ENCODE peak calls at places on chromosomes 1 and 21, in nine cellular contexts. U, C, Z, N, H, Q, D, K and T are unnamed samples.

GRCh38 chr1:15616704-15617172 is 520 bp upstream of the DDI2 start:
- DNase-seq in Z (no peak), K (no peak), H (no peak), Q (peak), D (peak), N (no peak), U (no peak), C (peak), T (no peak)

GRCh38 chr1:100219879-100220278 is 29.8 kb downstream of the DBT start:
- DNase-seq in D (no peak), Q (no peak), K (peak), H (no peak), U (peak), N (no peak), Z (no peak), C (peak), T (no peak)

GRCh38 chr1:231940116-231940515 is 313.5 kb downstream of the DISC1 start:
- DNase-seq in D (no peak), C (no peak), U (no peak), H (no peak), K (no peak), Q (no peak), N (no peak), Z (no peak), T (no peak)

GRCh38 chr1:16905112-16905855 is 9.5 kb downstream of the RNU1-2 start:
- DNase-seq in Q (peak), H (no peak), D (peak), Z (peak), U (peak), N (peak), K (peak), C (peak), T (no peak)

GRCh38 chr1:231557411-231557810 is 28.9 kb downstream of the TSNAX start:
- DNase-seq in C (no peak), D (no peak), K (no peak), U (no peak), Z (no peak), Q (peak), H (no peak), N (no peak), T (no peak)

GRCh38 chr1:37867784-37868183 is 8.4 kb upstream of the MTF1 start:
- DNase-seq in C (no peak), H (no peak), Z (no peak), K (no peak), Q (no peak), U (no peak), N (no peak), D (no peak), T (no peak)

GRCh38 chr1:26788836-26789611 is 1.3 kb downstream of the PIGV start:
- DNase-seq in Z (peak), D (peak), Q (peak), N (no peak), K (peak), H (peak), U (peak), C (peak), T (no peak)

GRCh38 chr1:53525595-53525994 is 66.4 kb downstream of the DMRTB1 start:
- DNase-seq in H (no peak), C (no peak), N (no peak), U (no peak), Q (no peak), K (no peak), Z (peak), D (peak), T (no peak)

GRCh38 chr21:43294194-43294902 is 125.5 kb downstream of the CRYAA start:
- DNase-seq in U (no peak), Z (no peak), C (no peak), K (no peak), Q (no peak), D (no peak), H (no peak), N (no peak), T (no peak)

GRCh38 chr1:243409284-243409683 is 153.4 kb downstream of the SDCCAG8 start:
- DNase-seq in Z (no peak), D (no peak), K (peak), U (peak), N (no peak), C (peak), H (no peak), Q (no peak), T (no peak)
- TF ChIP-seq CTCF in Z (peak), D (peak), K (peak), U (peak), N (no peak), C (peak), H (no peak), Q (no peak), T (peak)

DNA sequence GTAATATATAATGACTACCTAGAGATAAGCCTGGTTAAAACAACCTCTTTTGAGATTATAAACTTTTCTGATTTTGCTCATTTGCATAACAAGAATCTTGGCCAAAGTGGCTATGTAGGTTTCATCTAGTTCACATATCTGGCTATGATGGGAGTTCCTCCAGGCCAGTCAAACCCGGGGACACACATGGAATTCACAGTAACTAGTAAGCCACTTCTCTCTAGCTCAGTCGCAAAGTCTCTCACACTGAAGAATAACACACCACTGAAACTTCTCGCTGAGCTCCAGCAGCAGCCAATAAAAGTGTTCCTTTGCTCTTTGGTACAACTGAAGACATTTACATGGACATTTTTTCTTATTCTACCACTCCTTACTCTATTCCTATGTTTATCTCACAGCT is 36.0 kb upstream of the GRIK1 start:
- DNase-seq in H (no peak), K (no peak), Q (no peak), N (no peak), D (no peak), U (no peak), C (no peak), Z (no peak), T (no peak)
- TF ChIP-seq CTCF in H (no peak), K (no peak), Q (no peak), N (no peak), D (no peak), U (no peak), C (no peak), Z (no peak), T (no peak)

GRCh38 chr1:205907794-205908193 is 35.5 kb downstream of the SLC26A9 start:
- DNase-seq in C (peak), K (no peak), D (peak), N (no peak), Q (peak), H (no peak), Z (peak), U (peak), T (no peak)
- TF ChIP-seq CTCF in C (peak), K (peak), D (peak), N (peak), Q (peak), H (no peak), Z (peak), U (peak), T (peak)

GRCh38 chr1:61079898-61080336 is 2.4 kb upstream of the NFIA start:
- DNase-seq in C (peak), N (peak), D (peak), Z (peak), K (peak), Q (peak), H (no peak), U (peak), T (no peak)
- TF ChIP-seq CTCF in C (peak), N (peak), D (no peak), Z (peak), K (peak), Q (peak), H (no peak), U (no peak), T (peak)

GRCh38 chr21:35436899-35437298 is 387.8 kb upstream of the RUNX1 start:
- DNase-seq in N (no peak), H (no peak), C (no peak), K (no peak), U (peak), Z (no peak), D (no peak), Q (no peak), T (no peak)
- TF ChIP-seq CTCF in N (no peak), H (no peak), C (no peak), K (no peak), U (peak), Z (peak), D (no peak), Q (no peak), T (no peak)

GRCh38 chr1:230278871-230279582 is 147.1 kb downstream of the PGBD5 start:
- DNase-seq in N (no peak), H (no peak), U (no peak), Q (no peak), Z (no peak), K (no peak), D (no peak), C (no peak), T (no peak)

GRCh38 chr1:230280906-230281413 is 145.2 kb downstream of the PGBD5 start:
- DNase-seq in K (no peak), Q (no peak), U (no peak), Z (no peak), H (no peak), N (no peak), C (no peak), D (no peak), T (no peak)

GRCh38 chr1:230281531-230281930 is 144.6 kb downstream of the PGBD5 start:
- DNase-seq in C (no peak), K (no peak), Z (no peak), N (no peak), D (no peak), Q (peak), H (no peak), U (no peak), T (no peak)

GRCh38 chr1:230279583-230279945 is 146.6 kb downstream of the PGBD5 start:
- DNase-seq in Q (no peak), Z (no peak), K (no peak), D (no peak), C (no peak), N (no peak), H (no peak), U (no peak), T (no peak)

GRCh38 chr1:230280054-230280795 is 145.9 kb downstream of the PGBD5 start:
- DNase-seq in Z (no peak), K (no peak), U (no peak), Q (no peak), C (no peak), H (no peak), N (no peak), D (no peak), T (no peak)
- TF ChIP-seq CTCF in Z (no peak), K (peak), U (no peak), Q (no peak), C (no peak), H (no peak), N (no peak), D (peak), T (no peak)

DNA sequence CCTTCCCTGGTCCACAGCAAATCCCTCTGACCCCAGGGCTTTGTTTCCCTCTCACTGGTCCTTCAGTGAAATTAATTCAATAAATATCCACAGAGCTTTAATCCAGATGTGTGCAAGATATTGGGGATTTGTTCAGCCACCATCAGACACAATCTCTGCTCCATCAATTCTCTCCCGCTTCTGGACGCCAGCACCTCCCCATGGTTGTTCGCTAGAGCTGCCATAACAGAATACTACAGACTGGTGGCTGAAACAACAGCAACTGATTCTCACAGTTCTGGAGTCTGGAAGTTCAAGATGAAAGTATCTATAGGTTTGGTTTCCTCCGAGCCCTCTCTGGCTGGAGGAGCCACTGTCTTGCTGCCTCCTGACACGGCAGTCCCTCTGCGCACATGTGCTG is 303.9 kb downstream of the SMYD3 start:
- DNase-seq in K (no peak), H (no peak), N (no peak), Z (no peak), U (no peak), C (no peak), D (no peak), Q (no peak), T (no peak)
- TF ChIP-seq CTCF in K (peak), H (no peak), N (no peak), Z (no peak), U (no peak), C (no peak), D (no peak), Q (no peak), T (no peak)

GRCh38 chr1:46342084-46342656 is 1.6 kb downstream of the NSUN4 start:
- DNase-seq in C (peak), H (no peak), K (peak), D (peak), Z (peak), N (no peak), Q (peak), U (no peak), T (no peak)
- TF ChIP-seq CTCF in C (peak), H (no peak), K (peak), D (peak), Z (peak), N (peak), Q (peak), U (peak), T (no peak)

GRCh38 chr1:186304982-186305949 is 69.8 kb downstream of the TPR start:
- DNase-seq in H (no peak), N (no peak), D (peak), C (peak), U (peak), Q (peak), Z (peak), K (peak), T (no peak)
- TF ChIP-seq CTCF in H (peak), N (peak), D (peak), C (peak), U (peak), Q (peak), Z (peak), K (peak), T (peak)